ENCODE peak calls at places on chromosome 4, in eight cellular contexts. P is activated T-helper 9 cell treated with anti-CD3 and anti-CD28 coated beads, Interleukin-2, amount 50 U/mL, for 16 hours; V is psoas muscle; N is fibroblast of mammary gland; Z is fibroblast of the conjunctiva; O is GM10248; D is hepatocyte; R is cerebellar cortex. G is an unnamed sample.

GRCh38 chr4:137967480-137968190 is 274.5 kb downstream of the SLC7A11 start:
- DNase-seq in P (no peak), V (no peak), N (peak), Z (no peak), O (no peak), D (no peak), R (no peak), G (no peak)

GRCh38 chr4:16588651-16589050 is 309.8 kb downstream of the LDB2 start:
- DNase-seq in P (no peak), V (no peak), N (no peak), Z (no peak), O (no peak), D (no peak), R (no peak), G (no peak)

GRCh38 chr4:184306949-184307348 is 89.3 kb upstream of the ENPP6 start:
- DNase-seq in P (no peak), V (no peak), N (peak), Z (no peak), O (no peak), D (no peak), R (no peak), G (no peak)

GRCh38 chr4:5870701-5871100 is 22.2 kb downstream of the CRMP1 start:
- DNase-seq in P (no peak), V (no peak), N (no peak), Z (no peak), O (no peak), D (no peak), R (peak), G (no peak)

GRCh38 chr4:140130677-140131076 is 23.3 kb downstream of the MAML3 start:
- DNase-seq in P (no peak), V (no peak), N (peak), Z (no peak), O (no peak), D (no peak), R (no peak), G (no peak)

GRCh38 chr4:114281561-114281960 is 302.1 kb upstream of the ARSJ start:
- DNase-seq in P (no peak), V (no peak), N (peak), Z (peak), O (no peak), D (no peak), R (no peak), G (no peak)

GRCh38 chr4:128427832-128428366 is 140.3 kb upstream of the PGRMC2 start:
- DNase-seq in P (no peak), V (no peak), N (peak), Z (peak), O (no peak), D (peak), R (peak), G (no peak)

GRCh38 chr4:10028910-10029309 is 7.6 kb upstream of the SLC2A9 start:
- DNase-seq in P (no peak), V (no peak), N (peak), Z (no peak), O (no peak), D (no peak), R (no peak), G (no peak)

GRCh38 chr4:159487284-159487747 is 384.4 kb downstream of the RAPGEF2 start:
- DNase-seq in P (no peak), V (peak), N (peak), Z (peak), O (peak), D (peak), R (peak), G (no peak)

GRCh38 chr4:31298737-31299136 is 578.6 kb downstream of the PCDH7 start:
- DNase-seq in P (no peak), V (no peak), N (no peak), Z (no peak), O (no peak), D (no peak), R (no peak), G (no peak)

GRCh38 chr4:144948009-144948408 is 150.0 kb downstream of the ANAPC10 start:
- DNase-seq in P (no peak), V (no peak), N (no peak), Z (no peak), O (no peak), D (peak), R (no peak), G (no peak)

GRCh38 chr4:86608757-86609375 is 14.8 kb downstream of the PTPN13 start:
- DNase-seq in P (no peak), V (no peak), N (peak), Z (no peak), O (no peak), D (no peak), R (no peak), G (no peak)

GRCh38 chr4:21802406-21802805 is 146.2 kb downstream of the KCNIP4 start:
- DNase-seq in P (no peak), V (no peak), N (peak), Z (peak), O (no peak), D (no peak), R (no peak), G (no peak)

GRCh38 chr4:156322592-156322991 is 368.9 kb upstream of the CTSO start:
- DNase-seq in P (no peak), V (no peak), N (peak), Z (peak), O (no peak), D (no peak), R (no peak), G (no peak)

GRCh38 chr4:83128235-83128929 is 13.9 kb upstream of the PLAC8 start:
- DNase-seq in P (no peak), V (no peak), N (peak), Z (peak), O (no peak), D (no peak), R (no peak), G (no peak)

GRCh38 chr4:129583868-129584267 is 487.9 kb downstream of the C4orf33 start:
- DNase-seq in P (no peak), V (peak), N (peak), Z (peak), O (no peak), D (no peak), R (no peak), G (no peak)

GRCh38 chr4:40557741-40558140 is 71.9 kb downstream of the RBM47 start:
- DNase-seq in P (no peak), V (no peak), N (no peak), Z (no peak), O (no peak), D (no peak), R (no peak), G (no peak)

GRCh38 chr4:94548571-94548970 is 96.8 kb downstream of the PDLIM5 start:
- DNase-seq in P (no peak), V (no peak), N (peak), Z (no peak), O (no peak), D (peak), R (no peak), G (no peak)

GRCh38 chr4:646460-646859 is 21.1 kb downstream of the PDE6B start:
- DNase-seq in P (peak), V (no peak), N (no peak), Z (no peak), O (no peak), D (no peak), R (no peak), G (no peak)

GRCh38 chr4:157072002-157072401 is 3.9 kb upstream of the GLRB start:
- DNase-seq in P (no peak), V (no peak), N (peak), Z (no peak), O (no peak), D (no peak), R (no peak), G (no peak)

GRCh38 chr4:107818301-107818910 is 6.3 kb upstream of the SGMS2 start:
- DNase-seq in P (no peak), V (no peak), N (peak), Z (no peak), O (no peak), D (no peak), R (peak), G (no peak)

GRCh38 chr4:3253808-3254207 is 4.8 kb downstream of the MSANTD1 start:
- DNase-seq in P (no peak), V (peak), N (no peak), Z (no peak), O (no peak), D (no peak), R (no peak), G (no peak)

GRCh38 chr4:94741304-94741703 is 16.5 kb upstream of the BMPR1B start:
- DNase-seq in P (no peak), V (no peak), N (peak), Z (no peak), O (no peak), D (no peak), R (no peak), G (no peak)

GRCh38 chr4:102832105-102832504 is 4.8 kb upstream of the UBE2D3 start:
- DNase-seq in P (no peak), V (no peak), N (no peak), Z (no peak), O (no peak), D (no peak), R (no peak), G (no peak)

GRCh38 chr4:7352486-7352885 is 82.2 kb downstream of the PSAPL1 start:
- DNase-seq in P (no peak), V (no peak), N (no peak), Z (no peak), O (no peak), D (no peak), R (no peak), G (no peak)

G was measured in stimulated activated CD4-positive, alpha-beta T cell treated with anti-CD3 and anti-CD28 coated beads, Interleukin-4, amount 100 ng/mL, for 4 hours.